ENCODE peak calls at places on chromosomes 11 and 22, in four cellular contexts. One of them, this sample, is unnamed.

GRCh38 chr11:10674991-10675440 is 18.5 kb downstream of the IRAG1 start:
- DNase-seq in LHCN-M2: no peak
- DNase-seq in head of caudate nucleus: peak; percentile 65
- DNase-seq in NCI-H345: no peak
- DNase-seq in this sample: no peak

GRCh38 chr11:106706355-106706754 is 311.9 kb downstream of the GUCY1A2 start:
- DNase-seq in LHCN-M2: peak; percentile 21
- DNase-seq in head of caudate nucleus: no peak
- DNase-seq in NCI-H345: no peak
- DNase-seq in this sample: no peak

GRCh38 chr11:58125469-58125868 is at the start of gene OR9I1:
- DNase-seq in LHCN-M2: no peak
- DNase-seq in head of caudate nucleus: no peak
- DNase-seq in NCI-H345: no peak
- DNase-seq in this sample: no peak

GRCh38 chr11:73787051-73787642 is 527 bp upstream of the MRPL48 start:
- DNase-seq in LHCN-M2: no peak
- DNase-seq in head of caudate nucleus: peak; percentile 13
- DNase-seq in NCI-H345: no peak
- DNase-seq in this sample: no peak

GRCh38 chr22:46491936-46492335 is 45.5 kb downstream of the CELSR1 start:
- DNase-seq in LHCN-M2: no peak
- DNase-seq in head of caudate nucleus: no peak
- DNase-seq in NCI-H345: no peak
- DNase-seq in this sample: no peak

GRCh38 chr22:43528601-43529360 is 117.0 kb downstream of the MPPED1 start:
- DNase-seq in LHCN-M2: no peak
- DNase-seq in head of caudate nucleus: no peak
- DNase-seq in NCI-H345: no peak
- DNase-seq in this sample: no peak

GRCh38 chr11:66068154-66068821 is 1.8 kb upstream of the PACS1 start:
- DNase-seq in LHCN-M2: peak; percentile 64
- DNase-seq in head of caudate nucleus: peak; percentile 77
- DNase-seq in NCI-H345: peak; percentile 79
- DNase-seq in this sample: peak; percentile 91

GRCh38 chr22:21856868-21857267 is 10.6 kb downstream of the MAPK1 start:
- DNase-seq in LHCN-M2: no peak
- DNase-seq in head of caudate nucleus: no peak
- DNase-seq in NCI-H345: no peak
- DNase-seq in this sample: no peak

GRCh38 chr11:118846181-118846946 is 37.3 kb upstream of the CXCR5 start:
- DNase-seq in LHCN-M2: no peak
- DNase-seq in head of caudate nucleus: no peak
- DNase-seq in NCI-H345: no peak
- DNase-seq in this sample: no peak

GRCh38 chr11:16853859-16854258 is 115.4 kb downstream of the C11orf58 start:
- DNase-seq in LHCN-M2: no peak
- DNase-seq in head of caudate nucleus: no peak
- DNase-seq in NCI-H345: no peak
- DNase-seq in this sample: no peak

GRCh38 chr11:8841899-8842298 is 69.1 kb upstream of the AKIP1 start:
- DNase-seq in LHCN-M2: no peak
- DNase-seq in head of caudate nucleus: no peak
- DNase-seq in NCI-H345: no peak
- DNase-seq in this sample: no peak

GRCh38 chr22:28998681-28999080 is 63.0 kb downstream of the C22orf31 start:
- DNase-seq in LHCN-M2: no peak
- DNase-seq in head of caudate nucleus: no peak
- DNase-seq in NCI-H345: no peak
- DNase-seq in this sample: no peak

GRCh38 chr22:38890377-38890776 is 18.4 kb upstream of the CBX6 start:
- DNase-seq in LHCN-M2: no peak
- DNase-seq in head of caudate nucleus: no peak
- DNase-seq in NCI-H345: no peak
- DNase-seq in this sample: no peak

GRCh38 chr22:18091916-18092526 is 14.2 kb downstream of the PEX26 start:
- DNase-seq in LHCN-M2: peak; percentile 77
- DNase-seq in head of caudate nucleus: peak; percentile 75
- DNase-seq in NCI-H345: no peak
- DNase-seq in this sample: peak; percentile 77

GRCh38 chr11:121334973-121335711 is 42.6 kb downstream of the SC5D start:
- DNase-seq in LHCN-M2: peak; percentile 4
- DNase-seq in head of caudate nucleus: no peak
- DNase-seq in NCI-H345: peak; percentile 43
- DNase-seq in this sample: no peak

GRCh38 chr11:2296913-2297622 is 4.7 kb downstream of the C11orf21 start:
- DNase-seq in LHCN-M2: no peak
- DNase-seq in head of caudate nucleus: peak; percentile 1
- DNase-seq in NCI-H345: no peak
- DNase-seq in this sample: peak; percentile 61

GRCh38 chr11:104096900-104097299 is 60.5 kb downstream of the DDI1 start:
- DNase-seq in LHCN-M2: no peak
- DNase-seq in head of caudate nucleus: no peak
- DNase-seq in NCI-H345: no peak
- DNase-seq in this sample: no peak

GRCh38 chr11:67347964-67348749 is 5.2 kb downstream of the POLD4 start:
- DNase-seq in LHCN-M2: no peak
- DNase-seq in head of caudate nucleus: no peak
- DNase-seq in NCI-H345: no peak
- DNase-seq in this sample: no peak

GRCh38 chr11:62124186-62125113 is 639 bp downstream of the INCENP start:
- DNase-seq in LHCN-M2: peak; percentile 74
- DNase-seq in head of caudate nucleus: peak; percentile 21
- DNase-seq in NCI-H345: no peak
- DNase-seq in this sample: peak; percentile 72

GRCh38 chr22:44439356-44440223 is 58.4 kb downstream of the RTL6 start:
- DNase-seq in LHCN-M2: no peak
- DNase-seq in head of caudate nucleus: no peak
- DNase-seq in NCI-H345: no peak
- DNase-seq in this sample: peak; percentile 49

GRCh38 chr11:74534216-74534615 is 40.7 kb upstream of the LIPT2 start:
- DNase-seq in LHCN-M2: no peak
- DNase-seq in head of caudate nucleus: no peak
- DNase-seq in NCI-H345: no peak
- DNase-seq in this sample: no peak

GRCh38 chr22:48208894-48209293 is 1446.4 kb downstream of the TBC1D22A start:
- DNase-seq in LHCN-M2: no peak
- DNase-seq in head of caudate nucleus: no peak
- DNase-seq in NCI-H345: no peak
- DNase-seq in this sample: peak; percentile 48

GRCh38 chr11:10067629-10068300 is 226.3 kb downstream of the SBF2 start:
- DNase-seq in LHCN-M2: no peak
- DNase-seq in head of caudate nucleus: no peak
- DNase-seq in NCI-H345: no peak
- DNase-seq in this sample: no peak

GRCh38 chr11:29484548-29484947 is 532.3 kb downstream of the KCNA4 start:
- DNase-seq in LHCN-M2: no peak
- DNase-seq in head of caudate nucleus: no peak
- DNase-seq in NCI-H345: no peak
- DNase-seq in this sample: no peak

GRCh38 chr11:6403539-6403938 is 13.3 kb downstream of the SMPD1 start:
- DNase-seq in LHCN-M2: no peak
- DNase-seq in head of caudate nucleus: no peak
- DNase-seq in NCI-H345: no peak
- DNase-seq in this sample: no peak

GRCh38 chr11:72766152-72766902 is 14.1 kb upstream of the ARAP1 start:
- DNase-seq in LHCN-M2: no peak
- DNase-seq in head of caudate nucleus: no peak
- DNase-seq in NCI-H345: no peak
- DNase-seq in this sample: no peak

GRCh38 chr22:24768537-24769374 is 5.8 kb downstream of the PIWIL3 start:
- DNase-seq in LHCN-M2: peak; percentile 31
- DNase-seq in head of caudate nucleus: peak; percentile 31
- DNase-seq in NCI-H345: peak; percentile 62
- DNase-seq in this sample: peak; percentile 78

This sample was measured in activated effector memory CD4-positive, alpha-beta T cell treated with anti-CD3 and anti-CD28 coated beads, Interleukin-2, amount 50 U/mL, for 16 hours.